ENCODE peak calls at places on chromosomes 5 and 9, in eight cellular contexts. Q is posterior cingulate gyrus; N is left lung; R is activated CD4-positive, CD25-positive, alpha-beta regulatory T cell treated with anti-CD3 and anti-CD28 coated beads, Interleukin-2, amount 50 U/mL, for 16 hours; H is foreskin fibroblast; P is NAMALWA; O is LHCN-M2; X is GDM1. T is an unnamed sample.

GRCh38 chr5:151048526-151048925 is 28.1 kb downstream of the GPX3 start:
- DNase-seq in Q (no peak), N (no peak), R (no peak), H (peak), P (no peak), O (no peak), X (no peak), T (no peak)

GRCh38 chr9:126695186-126696090 is 81.7 kb downstream of the LMX1B start:
- DNase-seq in Q (no peak), N (no peak), R (no peak), H (no peak), P (no peak), O (no peak), X (no peak), T (no peak)

GRCh38 chr5:9222054-9222738 is 323.7 kb downstream of the SEMA5A start:
- DNase-seq in Q (no peak), N (no peak), R (no peak), H (no peak), P (no peak), O (no peak), X (no peak), T (no peak)

GRCh38 chr5:180609817-180610550 is 18.7 kb upstream of the SCGB3A1 start:
- DNase-seq in Q (no peak), N (peak), R (no peak), H (no peak), P (no peak), O (no peak), X (no peak), T (no peak)

GRCh38 chr5:4413996-4414395 is 726.1 kb upstream of the ADAMTS16 start:
- DNase-seq in Q (no peak), N (no peak), R (no peak), H (no peak), P (no peak), O (no peak), X (no peak), T (no peak)

GRCh38 chr5:72427488-72428437 is 79.4 kb downstream of the ZNF366 start:
- DNase-seq in Q (no peak), N (no peak), R (no peak), H (peak), P (no peak), O (peak), X (no peak), T (no peak)

GRCh38 chr5:154756203-154756870 is 1.2 kb downstream of the LARP1 start:
- DNase-seq in Q (peak), N (peak), R (peak), H (peak), P (peak), O (no peak), X (no peak), T (no peak)

GRCh38 chr5:170563808-170564207 is 60.0 kb downstream of the KCNIP1 start:
- DNase-seq in Q (no peak), N (no peak), R (no peak), H (no peak), P (no peak), O (no peak), X (no peak), T (no peak)

GRCh38 chr5:156896545-156896944 is 46.5 kb downstream of the PPP1R2B start:
- DNase-seq in Q (no peak), N (no peak), R (no peak), H (no peak), P (no peak), O (no peak), X (no peak), T (no peak)

GRCh38 chr5:139064613-139065012 is 133.6 kb downstream of the SIL1 start:
- DNase-seq in Q (no peak), N (no peak), R (no peak), H (no peak), P (no peak), O (no peak), X (no peak), T (no peak)

GRCh38 chr5:68369436-68370125 is 154.0 kb downstream of the PIK3R1 start:
- DNase-seq in Q (no peak), N (no peak), R (no peak), H (no peak), P (no peak), O (no peak), X (no peak), T (peak)

GRCh38 chr5:164098979-164099378 is 593.6 kb downstream of the MAT2B start:
- DNase-seq in Q (no peak), N (no peak), R (no peak), H (no peak), P (no peak), O (no peak), X (no peak), T (no peak)

GRCh38 chr9:73892371-73892770 is 604.8 kb upstream of the RORB start:
- DNase-seq in Q (no peak), N (no peak), R (no peak), H (no peak), P (no peak), O (no peak), X (no peak), T (no peak)

GRCh38 chr5:176882566-176882900 is 16.6 kb downstream of the HK3 start:
- DNase-seq in Q (no peak), N (no peak), R (no peak), H (no peak), P (no peak), O (no peak), X (no peak), T (no peak)

GRCh38 chr5:179149278-179149677 is 89.1 kb downstream of the ZNF354C start:
- DNase-seq in Q (no peak), N (peak), R (no peak), H (no peak), P (no peak), O (no peak), X (no peak), T (no peak)

GRCh38 chr5:15463231-15463630 is 36.7 kb upstream of the FBXL7 start:
- DNase-seq in Q (no peak), N (no peak), R (no peak), H (peak), P (peak), O (peak), X (no peak), T (no peak)

T was measured in KBM-7.